ENCODE peak calls at places on chromosomes 7 and 10, in seven cellular contexts. One of them, this sample, is unnamed.

GRCh38 chr10:85544956-85545355 is 821.6 kb downstream of the GRID1 start:
- DNase-seq in activated T-cell treated with anti-CD3 and anti-CD28 coated beads, Interleukin-2, amount 50 U/mL, for 24 hours: no peak
- DNase-seq in AG09309: no peak
- DNase-seq in NCI-H2081: no peak
- DNase-seq in upper lobe of left lung: no peak
- DNase-seq in effector memory CD4-positive, alpha-beta T cell: no peak
- DNase-seq in CD4-positive, alpha-beta T cell: no peak
- DNase-seq in this sample: no peak

GRCh38 chr10:63712717-63713115 is 191.5 kb downstream of the REEP3 start:
- DNase-seq in activated T-cell treated with anti-CD3 and anti-CD28 coated beads, Interleukin-2, amount 50 U/mL, for 24 hours: no peak
- DNase-seq in AG09309: no peak
- DNase-seq in NCI-H2081: no peak
- DNase-seq in upper lobe of left lung: no peak
- DNase-seq in effector memory CD4-positive, alpha-beta T cell: no peak
- DNase-seq in CD4-positive, alpha-beta T cell: no peak
- DNase-seq in this sample: no peak

GRCh38 chr7:6277476-6277875 is 5.1 kb upstream of the CYTH3 start:
- DNase-seq in activated T-cell treated with anti-CD3 and anti-CD28 coated beads, Interleukin-2, amount 50 U/mL, for 24 hours: no peak
- DNase-seq in AG09309: no peak
- DNase-seq in NCI-H2081: no peak
- DNase-seq in upper lobe of left lung: no peak
- DNase-seq in effector memory CD4-positive, alpha-beta T cell: no peak
- DNase-seq in CD4-positive, alpha-beta T cell: no peak
- DNase-seq in this sample: no peak

GRCh38 chr10:45239642-45240041 is 75.8 kb downstream of the OR13A1 start:
- DNase-seq in activated T-cell treated with anti-CD3 and anti-CD28 coated beads, Interleukin-2, amount 50 U/mL, for 24 hours: no peak
- DNase-seq in AG09309: peak
- DNase-seq in NCI-H2081: no peak
- DNase-seq in upper lobe of left lung: no peak
- DNase-seq in effector memory CD4-positive, alpha-beta T cell: no peak
- DNase-seq in CD4-positive, alpha-beta T cell: no peak
- DNase-seq in this sample: no peak

GRCh38 chr10:17453377-17454091 is 861 bp downstream of the ST8SIA6 start:
- DNase-seq in activated T-cell treated with anti-CD3 and anti-CD28 coated beads, Interleukin-2, amount 50 U/mL, for 24 hours: peak
- DNase-seq in AG09309: no peak
- DNase-seq in NCI-H2081: peak
- DNase-seq in upper lobe of left lung: peak
- DNase-seq in effector memory CD4-positive, alpha-beta T cell: no peak
- DNase-seq in CD4-positive, alpha-beta T cell: peak
- DNase-seq in this sample: no peak

GRCh38 chr7:47326808-47327207 is 255.1 kb downstream of the TNS3 start:
- DNase-seq in activated T-cell treated with anti-CD3 and anti-CD28 coated beads, Interleukin-2, amount 50 U/mL, for 24 hours: no peak
- DNase-seq in AG09309: peak
- DNase-seq in NCI-H2081: no peak
- DNase-seq in upper lobe of left lung: peak
- DNase-seq in effector memory CD4-positive, alpha-beta T cell: no peak
- DNase-seq in CD4-positive, alpha-beta T cell: no peak
- DNase-seq in this sample: no peak

GRCh38 chr7:139431459-139431858 is 52.0 kb downstream of the KLRG2 start:
- DNase-seq in activated T-cell treated with anti-CD3 and anti-CD28 coated beads, Interleukin-2, amount 50 U/mL, for 24 hours: no peak
- DNase-seq in AG09309: no peak
- DNase-seq in NCI-H2081: no peak
- DNase-seq in upper lobe of left lung: no peak
- DNase-seq in effector memory CD4-positive, alpha-beta T cell: no peak
- DNase-seq in CD4-positive, alpha-beta T cell: no peak
- DNase-seq in this sample: no peak

GRCh38 chr7:111931016-111931517 is 275.1 kb downstream of the DOCK4 start:
- DNase-seq in activated T-cell treated with anti-CD3 and anti-CD28 coated beads, Interleukin-2, amount 50 U/mL, for 24 hours: no peak
- DNase-seq in AG09309: peak
- DNase-seq in NCI-H2081: peak
- DNase-seq in upper lobe of left lung: no peak
- DNase-seq in effector memory CD4-positive, alpha-beta T cell: no peak
- DNase-seq in CD4-positive, alpha-beta T cell: no peak
- DNase-seq in this sample: no peak

GRCh38 chr10:72088879-72089585 is 681 bp upstream of the SPOCK2 start:
- DNase-seq in activated T-cell treated with anti-CD3 and anti-CD28 coated beads, Interleukin-2, amount 50 U/mL, for 24 hours: no peak
- DNase-seq in AG09309: no peak
- DNase-seq in NCI-H2081: peak
- DNase-seq in upper lobe of left lung: no peak
- DNase-seq in effector memory CD4-positive, alpha-beta T cell: peak
- DNase-seq in CD4-positive, alpha-beta T cell: peak
- DNase-seq in this sample: no peak

GRCh38 chr10:118960166-118961090 is 69.1 kb upstream of the NANOS1 start:
- DNase-seq in activated T-cell treated with anti-CD3 and anti-CD28 coated beads, Interleukin-2, amount 50 U/mL, for 24 hours: no peak
- DNase-seq in AG09309: no peak
- DNase-seq in NCI-H2081: no peak
- DNase-seq in upper lobe of left lung: peak
- DNase-seq in effector memory CD4-positive, alpha-beta T cell: no peak
- DNase-seq in CD4-positive, alpha-beta T cell: no peak
- DNase-seq in this sample: no peak

GRCh38 chr10:4372601-4373000 is 453.4 kb upstream of the AKR1E2 start:
- DNase-seq in activated T-cell treated with anti-CD3 and anti-CD28 coated beads, Interleukin-2, amount 50 U/mL, for 24 hours: no peak
- DNase-seq in AG09309: peak
- DNase-seq in NCI-H2081: no peak
- DNase-seq in upper lobe of left lung: no peak
- DNase-seq in effector memory CD4-positive, alpha-beta T cell: no peak
- DNase-seq in CD4-positive, alpha-beta T cell: no peak
- DNase-seq in this sample: no peak

GRCh38 chr7:135197906-135198655 is 13.2 kb downstream of the WDR91 start:
- DNase-seq in activated T-cell treated with anti-CD3 and anti-CD28 coated beads, Interleukin-2, amount 50 U/mL, for 24 hours: no peak
- DNase-seq in AG09309: peak
- DNase-seq in NCI-H2081: no peak
- DNase-seq in upper lobe of left lung: no peak
- DNase-seq in effector memory CD4-positive, alpha-beta T cell: no peak
- DNase-seq in CD4-positive, alpha-beta T cell: no peak
- DNase-seq in this sample: no peak

GRCh38 chr7:80916770-80917681 is 1.8 kb downstream of the SEMA3C start:
- DNase-seq in activated T-cell treated with anti-CD3 and anti-CD28 coated beads, Interleukin-2, amount 50 U/mL, for 24 hours: no peak
- DNase-seq in AG09309: no peak
- DNase-seq in NCI-H2081: no peak
- DNase-seq in upper lobe of left lung: no peak
- DNase-seq in effector memory CD4-positive, alpha-beta T cell: no peak
- DNase-seq in CD4-positive, alpha-beta T cell: no peak
- DNase-seq in this sample: no peak

GRCh38 chr10:125006921-125007391 is 65.0 kb downstream of the ZRANB1 start:
- DNase-seq in activated T-cell treated with anti-CD3 and anti-CD28 coated beads, Interleukin-2, amount 50 U/mL, for 24 hours: no peak
- DNase-seq in AG09309: peak
- DNase-seq in NCI-H2081: no peak
- DNase-seq in upper lobe of left lung: no peak
- DNase-seq in effector memory CD4-positive, alpha-beta T cell: no peak
- DNase-seq in CD4-positive, alpha-beta T cell: no peak
- DNase-seq in this sample: no peak

GRCh38 chr10:32795598-32796183 is 162.3 kb downstream of the ITGB1 start:
- DNase-seq in activated T-cell treated with anti-CD3 and anti-CD28 coated beads, Interleukin-2, amount 50 U/mL, for 24 hours: no peak
- DNase-seq in AG09309: no peak
- DNase-seq in NCI-H2081: peak
- DNase-seq in upper lobe of left lung: no peak
- DNase-seq in effector memory CD4-positive, alpha-beta T cell: no peak
- DNase-seq in CD4-positive, alpha-beta T cell: no peak
- DNase-seq in this sample: no peak

GRCh38 chr7:123054357-123055133 is 59.0 kb upstream of the TAS2R16 start:
- DNase-seq in activated T-cell treated with anti-CD3 and anti-CD28 coated beads, Interleukin-2, amount 50 U/mL, for 24 hours: no peak
- DNase-seq in AG09309: no peak
- DNase-seq in NCI-H2081: no peak
- DNase-seq in upper lobe of left lung: no peak
- DNase-seq in effector memory CD4-positive, alpha-beta T cell: no peak
- DNase-seq in CD4-positive, alpha-beta T cell: no peak
- DNase-seq in this sample: no peak

GRCh38 chr10:123869015-123869414 is 22.6 kb downstream of the CPXM2 start:
- DNase-seq in activated T-cell treated with anti-CD3 and anti-CD28 coated beads, Interleukin-2, amount 50 U/mL, for 24 hours: no peak
- DNase-seq in AG09309: no peak
- DNase-seq in NCI-H2081: no peak
- DNase-seq in upper lobe of left lung: no peak
- DNase-seq in effector memory CD4-positive, alpha-beta T cell: no peak
- DNase-seq in CD4-positive, alpha-beta T cell: no peak
- DNase-seq in this sample: no peak

GRCh38 chr10:120917521-120918250 is 66.5 kb downstream of the WDR11 start:
- DNase-seq in activated T-cell treated with anti-CD3 and anti-CD28 coated beads, Interleukin-2, amount 50 U/mL, for 24 hours: no peak
- DNase-seq in AG09309: no peak
- DNase-seq in NCI-H2081: no peak
- DNase-seq in upper lobe of left lung: no peak
- DNase-seq in effector memory CD4-positive, alpha-beta T cell: no peak
- DNase-seq in CD4-positive, alpha-beta T cell: no peak
- DNase-seq in this sample: no peak

GRCh38 chr10:111081595-111081994 is 4.8 kb downstream of the ADRA2A start:
- DNase-seq in activated T-cell treated with anti-CD3 and anti-CD28 coated beads, Interleukin-2, amount 50 U/mL, for 24 hours: no peak
- DNase-seq in AG09309: no peak
- DNase-seq in NCI-H2081: no peak
- DNase-seq in upper lobe of left lung: no peak
- DNase-seq in effector memory CD4-positive, alpha-beta T cell: no peak
- DNase-seq in CD4-positive, alpha-beta T cell: no peak
- DNase-seq in this sample: no peak

GRCh38 chr10:96359616-96360015 is 814 bp upstream of the OPALIN start:
- DNase-seq in activated T-cell treated with anti-CD3 and anti-CD28 coated beads, Interleukin-2, amount 50 U/mL, for 24 hours: no peak
- DNase-seq in AG09309: no peak
- DNase-seq in NCI-H2081: no peak
- DNase-seq in upper lobe of left lung: no peak
- DNase-seq in effector memory CD4-positive, alpha-beta T cell: no peak
- DNase-seq in CD4-positive, alpha-beta T cell: no peak
- DNase-seq in this sample: no peak

GRCh38 chr7:97145068-97145467 is 27.6 kb downstream of the SDHAF3 start:
- DNase-seq in activated T-cell treated with anti-CD3 and anti-CD28 coated beads, Interleukin-2, amount 50 U/mL, for 24 hours: no peak
- DNase-seq in AG09309: peak
- DNase-seq in NCI-H2081: peak
- DNase-seq in upper lobe of left lung: no peak
- DNase-seq in effector memory CD4-positive, alpha-beta T cell: no peak
- DNase-seq in CD4-positive, alpha-beta T cell: no peak
- DNase-seq in this sample: peak

GRCh38 chr7:41134242-41134872 is 568.5 kb downstream of the INHBA start:
- DNase-seq in activated T-cell treated with anti-CD3 and anti-CD28 coated beads, Interleukin-2, amount 50 U/mL, for 24 hours: no peak
- DNase-seq in AG09309: no peak
- DNase-seq in NCI-H2081: no peak
- DNase-seq in upper lobe of left lung: no peak
- DNase-seq in effector memory CD4-positive, alpha-beta T cell: no peak
- DNase-seq in CD4-positive, alpha-beta T cell: no peak
- DNase-seq in this sample: no peak

GRCh38 chr10:52187521-52188258 is 126.4 kb upstream of the DKK1 start:
- DNase-seq in activated T-cell treated with anti-CD3 and anti-CD28 coated beads, Interleukin-2, amount 50 U/mL, for 24 hours: no peak
- DNase-seq in AG09309: peak
- DNase-seq in NCI-H2081: no peak
- DNase-seq in upper lobe of left lung: no peak
- DNase-seq in effector memory CD4-positive, alpha-beta T cell: no peak
- DNase-seq in CD4-positive, alpha-beta T cell: no peak
- DNase-seq in this sample: no peak

GRCh38 chr7:156544919-156545715 is 95.5 kb upstream of the RNF32 start:
- DNase-seq in activated T-cell treated with anti-CD3 and anti-CD28 coated beads, Interleukin-2, amount 50 U/mL, for 24 hours: no peak
- DNase-seq in AG09309: no peak
- DNase-seq in NCI-H2081: peak
- DNase-seq in upper lobe of left lung: no peak
- DNase-seq in effector memory CD4-positive, alpha-beta T cell: no peak
- DNase-seq in CD4-positive, alpha-beta T cell: no peak
- DNase-seq in this sample: peak

GRCh38 chr7:123709525-123709924 is 39.3 kb downstream of the WASL start:
- DNase-seq in activated T-cell treated with anti-CD3 and anti-CD28 coated beads, Interleukin-2, amount 50 U/mL, for 24 hours: no peak
- DNase-seq in AG09309: no peak
- DNase-seq in NCI-H2081: no peak
- DNase-seq in upper lobe of left lung: no peak
- DNase-seq in effector memory CD4-positive, alpha-beta T cell: no peak
- DNase-seq in CD4-positive, alpha-beta T cell: no peak
- DNase-seq in this sample: no peak

GRCh38 chr7:43004076-43004475 is 71.9 kb downstream of the MRPL32 start:
- DNase-seq in activated T-cell treated with anti-CD3 and anti-CD28 coated beads, Interleukin-2, amount 50 U/mL, for 24 hours: no peak
- DNase-seq in AG09309: no peak
- DNase-seq in NCI-H2081: no peak
- DNase-seq in upper lobe of left lung: no peak
- DNase-seq in effector memory CD4-positive, alpha-beta T cell: no peak
- DNase-seq in CD4-positive, alpha-beta T cell: no peak
- DNase-seq in this sample: no peak

GRCh38 chr7:74272305-74273038 is 16.7 kb upstream of the CLIP2 start:
- DNase-seq in activated T-cell treated with anti-CD3 and anti-CD28 coated beads, Interleukin-2, amount 50 U/mL, for 24 hours: no peak
- DNase-seq in AG09309: peak
- DNase-seq in NCI-H2081: no peak
- DNase-seq in upper lobe of left lung: no peak
- DNase-seq in effector memory CD4-positive, alpha-beta T cell: no peak
- DNase-seq in CD4-positive, alpha-beta T cell: no peak
- DNase-seq in this sample: no peak

GRCh38 chr7:157857578-157858075 is 520.8 kb downstream of the DNAJB6 start:
- DNase-seq in activated T-cell treated with anti-CD3 and anti-CD28 coated beads, Interleukin-2, amount 50 U/mL, for 24 hours: no peak
- DNase-seq in AG09309: no peak
- DNase-seq in NCI-H2081: no peak
- DNase-seq in upper lobe of left lung: no peak
- DNase-seq in effector memory CD4-positive, alpha-beta T cell: no peak
- DNase-seq in CD4-positive, alpha-beta T cell: no peak
- DNase-seq in this sample: no peak

GRCh38 chr7:707296-708000 is 19.1 kb upstream of the DNAAF5 start:
- DNase-seq in activated T-cell treated with anti-CD3 and anti-CD28 coated beads, Interleukin-2, amount 50 U/mL, for 24 hours: peak
- DNase-seq in AG09309: no peak
- DNase-seq in NCI-H2081: no peak
- DNase-seq in upper lobe of left lung: no peak
- DNase-seq in effector memory CD4-positive, alpha-beta T cell: no peak
- DNase-seq in CD4-positive, alpha-beta T cell: no peak
- DNase-seq in this sample: no peak

GRCh38 chr7:129607471-129608120 is 3.9 kb upstream of the NRF1 start:
- DNase-seq in activated T-cell treated with anti-CD3 and anti-CD28 coated beads, Interleukin-2, amount 50 U/mL, for 24 hours: peak
- DNase-seq in AG09309: no peak
- DNase-seq in NCI-H2081: peak
- DNase-seq in upper lobe of left lung: no peak
- DNase-seq in effector memory CD4-positive, alpha-beta T cell: no peak
- DNase-seq in CD4-positive, alpha-beta T cell: no peak
- DNase-seq in this sample: no peak

GRCh38 chr7:157037635-157038034 is 27.2 kb upstream of the MNX1 start:
- DNase-seq in activated T-cell treated with anti-CD3 and anti-CD28 coated beads, Interleukin-2, amount 50 U/mL, for 24 hours: no peak
- DNase-seq in AG09309: no peak
- DNase-seq in NCI-H2081: no peak
- DNase-seq in upper lobe of left lung: no peak
- DNase-seq in effector memory CD4-positive, alpha-beta T cell: no peak
- DNase-seq in CD4-positive, alpha-beta T cell: no peak
- DNase-seq in this sample: no peak

GRCh38 chr7:1063361-1063760 is 19.0 kb downstream of the GPR146 start:
- DNase-seq in activated T-cell treated with anti-CD3 and anti-CD28 coated beads, Interleukin-2, amount 50 U/mL, for 24 hours: no peak
- DNase-seq in AG09309: no peak
- DNase-seq in NCI-H2081: no peak
- DNase-seq in upper lobe of left lung: peak
- DNase-seq in effector memory CD4-positive, alpha-beta T cell: no peak
- DNase-seq in CD4-positive, alpha-beta T cell: no peak
- DNase-seq in this sample: no peak

GRCh38 chr7:33395340-33395739 is 266.0 kb downstream of the BBS9 start:
- DNase-seq in activated T-cell treated with anti-CD3 and anti-CD28 coated beads, Interleukin-2, amount 50 U/mL, for 24 hours: no peak
- DNase-seq in AG09309: no peak
- DNase-seq in NCI-H2081: no peak
- DNase-seq in upper lobe of left lung: no peak
- DNase-seq in effector memory CD4-positive, alpha-beta T cell: no peak
- DNase-seq in CD4-positive, alpha-beta T cell: no peak
- DNase-seq in this sample: no peak

GRCh38 chr10:88200637-88201036 is 337.2 kb downstream of the PTEN start:
- DNase-seq in activated T-cell treated with anti-CD3 and anti-CD28 coated beads, Interleukin-2, amount 50 U/mL, for 24 hours: no peak
- DNase-seq in AG09309: no peak
- DNase-seq in NCI-H2081: no peak
- DNase-seq in upper lobe of left lung: no peak
- DNase-seq in effector memory CD4-positive, alpha-beta T cell: no peak
- DNase-seq in CD4-positive, alpha-beta T cell: no peak
- DNase-seq in this sample: no peak